ENCODE peak calls at places on chromosome 21, in eight cellular contexts. Y is NCI-H774; U is hippocampal formation; N is stomach; R is CD4-positive, alpha-beta T cell; K is right cardiac atrium; B is COR-L47; W is activated CD4-positive, alpha-beta T cell treated with anti-CD3 and anti-CD28 coated beads for 1 hour. G is an unnamed sample.
A peak's percentile ranks its signal among the peaks of the same experiment; 100 is the strongest.

GRCh38 chr21:38809170-38809878 is 3.6 kb downstream of the ETS2 start:
- DNase-seq in Y (no peak), U (peak; percentile 31), N (no peak), R (no peak), K (no peak), B (no peak), W (no peak), G (peak; percentile 43)

GRCh38 chr21:39316062-39316461 is 2.6 kb upstream of the BRWD1 start:
- DNase-seq in Y (no peak), U (no peak), N (no peak), R (no peak), K (no peak), B (no peak), W (no peak), G (no peak)

GRCh38 chr21:25700741-25701140 is 34.0 kb downstream of the ATP5PF start:
- DNase-seq in Y (no peak), U (no peak), N (no peak), R (no peak), K (no peak), B (no peak), W (no peak), G (no peak)

GRCh38 chr21:42535602-42536171 is 22.0 kb downstream of the SLC37A1 start:
- DNase-seq in Y (no peak), U (no peak), N (peak; percentile 72), R (no peak), K (no peak), B (no peak), W (no peak), G (no peak)

GRCh38 chr21:30340714-30341573 is 3.5 kb upstream of the KRTAP27-1 start:
- DNase-seq in Y (no peak), U (no peak), N (peak; percentile 56), R (peak; percentile 15), K (no peak), B (peak; percentile 35), W (no peak), G (peak; percentile 2)

GRCh38 chr21:45735259-45736000 is 91.9 kb downstream of the PCBP3 start:
- DNase-seq in Y (no peak), U (no peak), N (no peak), R (no peak), K (no peak), B (no peak), W (no peak), G (no peak)

GRCh38 chr21:44866780-44867179 is 6.7 kb downstream of the PTTG1IP start:
- DNase-seq in Y (no peak), U (no peak), N (no peak), R (no peak), K (no peak), B (no peak), W (no peak), G (no peak)

GRCh38 chr21:46448108-46448507 is 10.6 kb upstream of the DIP2A start:
- DNase-seq in Y (no peak), U (no peak), N (no peak), R (no peak), K (no peak), B (no peak), W (no peak), G (no peak)

GRCh38 chr21:26067836-26068401 is 102.7 kb downstream of the APP start:
- DNase-seq in Y (no peak), U (no peak), N (no peak), R (no peak), K (no peak), B (no peak), W (no peak), G (no peak)

GRCh38 chr21:46212721-46213484 is 15.7 kb downstream of the LSS start:
- DNase-seq in Y (no peak), U (no peak), N (no peak), R (no peak), K (no peak), B (no peak), W (no peak), G (no peak)

GRCh38 chr21:14435423-14435822 is 52.5 kb upstream of the HSPA13 start:
- DNase-seq in Y (no peak), U (no peak), N (no peak), R (no peak), K (no peak), B (no peak), W (no peak), G (no peak)